ENCODE peak calls at places on chromosomes 6 and 20, in four cellular contexts. L is glutamatergic neuron, Z is upper lobe of left lung, K is A673. H is an unnamed sample.

GRCh38 chr20:58112017-58112781 is 116.3 kb downstream of the ANKRD60 start:
- DNase-seq in L (no peak), Z (no peak), K (peak), H (no peak)

GRCh38 chr6:31686483-31686882 is 5.6 kb upstream of the LY6G5C start:
- DNase-seq in L (no peak), Z (no peak), K (no peak), H (no peak)

GRCh38 chr20:15100506-15101160 is 763.2 kb upstream of the FLRT3 start:
- DNase-seq in L (no peak), Z (no peak), K (no peak), H (no peak)

GRCh38 chr6:32972353-32973143 is 4.2 kb downstream of the BRD2 start:
- DNase-seq in L (peak), Z (peak), K (no peak), H (peak)

GRCh38 chr6:128806274-128806673 is 76.7 kb upstream of the LAMA2 start:
- DNase-seq in L (no peak), Z (no peak), K (peak), H (no peak)

GRCh38 chr20:43558412-43559146 is at the start of gene SGK2:
- DNase-seq in L (no peak), Z (no peak), K (no peak), H (no peak)

GRCh38 chr6:129632081-129632758 is 77.8 kb downstream of the ARHGAP18 start:
- DNase-seq in L (no peak), Z (no peak), K (no peak), H (no peak)

GRCh38 chr20:17992224-17992637 is 23.4 kb downstream of the MGME1 start:
- DNase-seq in L (no peak), Z (no peak), K (no peak), H (no peak)

GRCh38 chr6:29953706-29954105 is 11.4 kb downstream of the HLA-A start:
- DNase-seq in L (no peak), Z (no peak), K (no peak), H (no peak)

GRCh38 chr6:137218473-137218916 is 690 bp downstream of the IFNGR1 start:
- DNase-seq in L (no peak), Z (no peak), K (peak), H (peak)

GRCh38 chr20:39676857-39677351 is 714.8 kb downstream of the DHX35 start:
- DNase-seq in L (no peak), Z (no peak), K (peak), H (no peak)

GRCh38 chr6:1348675-1349074 is 36.8 kb downstream of the FOXQ1 start:
- DNase-seq in L (no peak), Z (no peak), K (peak), H (no peak)

GRCh38 chr6:144305985-144306384 is 20.9 kb downstream of the UTRN start:
- DNase-seq in L (no peak), Z (no peak), K (no peak), H (peak)

GRCh38 chr6:22785036-22785435 is 215.7 kb downstream of the HDGFL1 start:
- DNase-seq in L (no peak), Z (no peak), K (no peak), H (no peak)

GRCh38 chr20:25070821-25071473 is 11.0 kb downstream of the VSX1 start:
- DNase-seq in L (no peak), Z (no peak), K (no peak), H (no peak)

GRCh38 chr6:57017069-57017468 is 29.4 kb upstream of the KIAA1586 start:
- DNase-seq in L (no peak), Z (no peak), K (no peak), H (no peak)

GRCh38 chr6:52399511-52400315 is 20.4 kb upstream of the EFHC1 start:
- DNase-seq in L (no peak), Z (no peak), K (peak), H (no peak)

GRCh38 chr6:168676552-168677317 is 235.8 kb downstream of the SMOC2 start:
- DNase-seq in L (no peak), Z (no peak), K (no peak), H (no peak)

GRCh38 chr6:35787266-35788218 is 6.7 kb downstream of the CLPSL1 start:
- DNase-seq in L (no peak), Z (peak), K (no peak), H (no peak)

GRCh38 chr6:37303891-37304503 is 46.1 kb upstream of the TMEM217 start:
- DNase-seq in L (peak), Z (no peak), K (peak), H (no peak)

GRCh38 chr20:53869466-53870258 is 200.7 kb downstream of the BCAS1 start:
- DNase-seq in L (peak), Z (no peak), K (peak), H (peak)

GRCh38 chr20:25076201-25076600 is 5.7 kb downstream of the VSX1 start:
- DNase-seq in L (no peak), Z (no peak), K (no peak), H (no peak)

DNA sequence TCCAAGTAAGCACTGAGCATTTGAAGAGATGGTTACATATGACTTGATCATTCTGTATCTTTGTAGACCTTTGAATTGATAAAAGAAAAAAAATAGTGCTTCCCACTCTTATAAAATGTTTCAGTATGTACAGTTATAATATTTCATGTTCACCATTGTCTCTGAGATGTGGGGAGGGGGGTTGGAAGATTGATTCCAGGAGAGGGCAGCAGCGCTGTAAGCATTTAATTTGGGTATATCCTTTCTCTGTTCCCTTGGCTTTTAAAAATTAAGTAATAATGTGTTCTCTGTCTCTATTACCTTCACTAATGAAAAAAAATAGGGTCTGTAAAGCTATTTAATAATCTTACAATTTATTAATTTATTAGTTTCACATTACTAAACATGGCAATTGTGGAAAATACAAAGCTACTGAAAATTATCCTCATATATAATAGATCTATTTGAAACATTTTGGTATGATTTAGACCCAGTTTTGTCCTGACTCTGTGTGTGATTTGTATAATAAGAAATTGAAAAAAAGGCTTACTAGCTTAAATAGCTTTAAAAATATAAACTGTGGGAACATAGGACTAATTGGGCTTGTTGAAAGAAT is 341.2 kb downstream of the CDKAL1 start:
- DNase-seq in L (peak), Z (no peak), K (peak), H (no peak)
- TF ChIP-seq CTCF in L (peak), Z (no peak), K (peak), H (no peak)

GRCh38 chr6:150238294-150238693 is 95.5 kb downstream of the PPP1R14C start:
- DNase-seq in L (no peak), Z (peak), K (no peak), H (no peak)

GRCh38 chr6:150235218-150235617 is 92.4 kb downstream of the PPP1R14C start:
- DNase-seq in L (no peak), Z (no peak), K (no peak), H (no peak)

GRCh38 chr6:150237626-150238025 is 94.8 kb downstream of the PPP1R14C start:
- DNase-seq in L (no peak), Z (no peak), K (no peak), H (no peak)

GRCh38 chr6:150236544-150236943 is 93.7 kb downstream of the PPP1R14C start:
- DNase-seq in L (no peak), Z (no peak), K (no peak), H (no peak)

GRCh38 chr6:150236114-150236513 is 93.3 kb downstream of the PPP1R14C start:
- DNase-seq in L (no peak), Z (no peak), K (no peak), H (no peak)
- TF ChIP-seq CTCF in L (no peak), Z (no peak), K (no peak), H (no peak)

GRCh38 chr20:11540558-11540957 is 377.1 kb upstream of the BTBD3 start:
- DNase-seq in L (no peak), Z (no peak), K (no peak), H (no peak)

GRCh38 chr20:11549172-11550117 is 368.2 kb upstream of the BTBD3 start:
- DNase-seq in L (no peak), Z (no peak), K (peak), H (no peak)

GRCh38 chr20:11542645-11543044 is 375.0 kb upstream of the BTBD3 start:
- DNase-seq in L (no peak), Z (no peak), K (no peak), H (no peak)

DNA sequence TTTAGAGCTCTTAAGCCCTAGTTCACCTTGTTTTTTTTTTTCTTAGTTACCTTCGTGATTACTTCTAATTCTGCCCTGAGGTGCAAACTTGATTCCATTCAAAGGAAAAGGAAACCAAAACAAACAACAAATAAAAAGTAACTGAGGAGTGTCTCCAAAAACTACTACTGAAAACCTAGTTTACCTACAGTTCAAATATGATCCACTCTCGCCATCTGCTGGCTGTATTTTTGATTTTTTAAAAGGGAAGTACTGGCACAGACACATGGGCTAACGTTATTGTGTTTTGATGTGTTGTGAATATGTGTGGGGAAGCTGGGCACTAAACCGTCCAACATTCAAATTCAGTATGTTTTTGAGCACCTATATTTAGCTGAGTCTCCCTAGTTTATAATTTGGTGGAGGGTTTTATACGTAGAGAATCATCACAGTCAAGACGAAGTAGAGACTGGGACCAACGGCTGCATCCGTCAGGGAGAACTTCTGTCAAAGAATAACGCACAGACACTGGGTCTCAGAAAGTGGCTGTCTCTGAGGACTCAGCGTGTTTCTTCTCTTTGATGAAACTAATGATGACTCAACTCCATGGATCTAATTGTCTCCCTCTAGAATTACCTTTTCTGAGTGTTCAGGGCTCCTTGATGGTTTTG is 373.5 kb upstream of the BTBD3 start:
- DNase-seq in L (no peak), Z (no peak), K (peak), H (no peak)
- TF ChIP-seq CTCF in L (peak), Z (peak), K (peak), H (no peak)

GRCh38 chr6:110401585-110402176 is 13.7 kb downstream of the DDO start:
- DNase-seq in L (no peak), Z (no peak), K (no peak), H (no peak)

GRCh38 chr6:110395221-110395620 is 20.2 kb downstream of the DDO start:
- DNase-seq in L (no peak), Z (no peak), K (no peak), H (no peak)

GRCh38 chr6:110400208-110400607 is 15.2 kb downstream of the DDO start:
- DNase-seq in L (no peak), Z (peak), K (no peak), H (no peak)

GRCh38 chr6:110398778-110399177 is 16.6 kb downstream of the DDO start:
- DNase-seq in L (no peak), Z (no peak), K (peak), H (no peak)

GRCh38 chr6:110399219-110400071 is 15.9 kb downstream of the DDO start:
- DNase-seq in L (no peak), Z (peak), K (no peak), H (no peak)
- TF ChIP-seq CTCF in L (no peak), Z (no peak), K (no peak), H (no peak)